ENCODE peak calls at places on chromosomes 11 and 22, in five cellular contexts. O, S, J, C and T are unnamed samples. For H3K4me1, the result is how much of the 10 kb centered on the place peaks cover.

GRCh38 chr22:49689858-49690257 is 137.8 kb downstream of the BRD1 start:
- DNase-seq in O (no peak), J (no peak), S (no peak), C (no peak), T (no peak)

GRCh38 chr22:46352691-46353386 is 17.3 kb downstream of the TRMU start:
- DNase-seq in J (peak), S (peak), C (peak), O (no peak), T (no peak)

GRCh38 chr22:43515411-43515810 is 103.6 kb downstream of the MPPED1 start:
- DNase-seq in S (no peak), C (no peak), O (no peak), J (no peak), T (no peak)

GRCh38 chr22:46812034-46812605 is 49.7 kb downstream of the TBC1D22A start:
- DNase-seq in C (no peak), S (no peak), J (peak), O (no peak), T (no peak)

GRCh38 chr22:39252461-39253391 is 7.9 kb upstream of the PDGFB start:
- DNase-seq in S (no peak), O (no peak), C (no peak), J (no peak), T (no peak)

GRCh38 chr11:121929581-121929980 is 186.4 kb downstream of the BLID start:
- DNase-seq in O (peak), J (no peak), C (peak), S (peak), T (peak)

GRCh38 chr11:122910775-122911174 is 28.2 kb downstream of the JHY start:
- DNase-seq in O (no peak), J (no peak), C (peak), S (no peak), T (no peak)

GRCh38 chr11:120539681-120540369 is 28.3 kb downstream of the GRIK4 start:
- DNase-seq in J (no peak), S (peak), C (peak), O (no peak), T (no peak)

GRCh38 chr22:32308191-32308590 is 49.5 kb upstream of the RFPL3 start:
- DNase-seq in C (no peak), J (no peak), O (no peak), S (no peak), T (peak)

GRCh38 chr22:49303781-49304461 is 523.8 kb downstream of the BRD1 start:
- DNase-seq in S (no peak), C (no peak), O (no peak), J (peak), T (peak)

GRCh38 chr11:61868601-61869476 is 22.5 kb downstream of the FADS3 start:
- DNase-seq in S (no peak), C (no peak), J (no peak), O (no peak), T (no peak)

GRCh38 chr11:61871158-61871597 is 20.2 kb downstream of the FADS3 start:
- DNase-seq in O (peak), S (peak), J (peak), C (peak), T (peak)

GRCh38 chr11:61872935-61873565 is 18.3 kb downstream of the FADS3 start:
- DNase-seq in C (no peak), O (no peak), S (no peak), J (no peak), T (no peak)

GRCh38 chr11:61869636-61870428 is 21.5 kb downstream of the FADS3 start:
- DNase-seq in J (no peak), C (peak), O (no peak), S (no peak), T (peak)

DNA sequence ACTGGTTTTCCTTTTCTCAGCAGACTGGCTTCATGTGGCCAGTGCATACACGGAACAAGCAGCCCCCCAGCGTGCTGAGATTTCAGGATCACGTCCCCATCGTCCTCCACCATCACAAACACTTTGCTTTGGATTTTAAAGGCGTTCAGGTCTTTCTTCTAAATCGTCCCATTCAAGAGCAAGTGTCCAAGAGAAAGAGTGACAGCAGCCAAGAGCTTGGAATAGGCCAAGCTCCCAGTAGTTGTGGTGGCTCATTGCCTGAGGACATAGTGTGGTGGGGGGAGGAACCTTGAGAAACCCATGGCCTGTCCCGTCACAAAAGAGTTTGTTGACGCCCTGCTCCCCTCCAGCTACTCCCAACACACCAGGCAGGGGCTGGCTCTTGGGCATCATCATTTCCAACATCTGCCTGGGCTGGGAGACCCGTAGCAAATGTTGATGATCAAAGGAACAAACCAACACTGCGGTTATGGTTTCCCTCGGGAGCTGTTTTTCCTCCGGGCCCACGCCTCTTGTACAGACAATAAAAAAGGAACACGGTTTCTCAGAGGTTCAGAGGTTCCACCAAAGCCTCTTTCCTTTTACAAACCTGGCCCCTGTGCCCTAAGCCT is 20.8 kb downstream of the FADS3 start:
- DNase-seq in S (no peak), C (peak), J (no peak), O (no peak), T (no peak)
- H3K4me3 ChIP-seq in S (no peak), C (no peak), J (no peak), O (no peak), T (no peak)

DNA sequence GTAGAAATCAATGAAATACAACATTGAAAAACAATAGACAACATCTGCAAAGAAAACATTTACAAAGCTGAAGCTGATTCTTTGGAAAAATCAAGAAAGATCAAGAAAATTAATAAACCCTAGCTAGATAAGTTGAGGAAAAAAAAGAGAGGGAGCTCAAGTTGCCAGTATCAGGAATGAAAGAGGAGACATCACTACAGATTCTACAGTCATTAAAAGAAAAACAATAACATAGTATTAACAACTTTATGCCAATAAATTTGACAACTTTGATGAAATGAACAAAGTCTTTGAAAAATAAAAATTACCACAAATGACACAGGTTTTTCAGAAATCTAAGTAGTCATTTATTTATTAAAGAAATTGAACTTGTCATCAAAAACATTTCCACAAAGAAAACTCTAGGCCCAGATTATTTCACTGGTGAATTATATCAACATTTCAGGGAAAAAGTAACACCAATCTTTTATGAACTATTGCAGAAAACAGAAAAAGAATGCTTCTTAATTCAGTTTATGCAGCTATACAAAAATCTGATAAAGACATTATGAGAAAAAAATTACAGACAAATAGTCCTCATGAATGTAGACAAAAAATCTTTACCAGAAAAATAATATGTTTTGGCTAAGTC is 39.2 kb downstream of the POU2AF1 start:
- DNase-seq in J (no peak), O (no peak), S (no peak), C (no peak), T (no peak)
- H3K4me1 ChIP-seq in J (under half), O (under half), S (under half), C (under half), T (under half)

DNA sequence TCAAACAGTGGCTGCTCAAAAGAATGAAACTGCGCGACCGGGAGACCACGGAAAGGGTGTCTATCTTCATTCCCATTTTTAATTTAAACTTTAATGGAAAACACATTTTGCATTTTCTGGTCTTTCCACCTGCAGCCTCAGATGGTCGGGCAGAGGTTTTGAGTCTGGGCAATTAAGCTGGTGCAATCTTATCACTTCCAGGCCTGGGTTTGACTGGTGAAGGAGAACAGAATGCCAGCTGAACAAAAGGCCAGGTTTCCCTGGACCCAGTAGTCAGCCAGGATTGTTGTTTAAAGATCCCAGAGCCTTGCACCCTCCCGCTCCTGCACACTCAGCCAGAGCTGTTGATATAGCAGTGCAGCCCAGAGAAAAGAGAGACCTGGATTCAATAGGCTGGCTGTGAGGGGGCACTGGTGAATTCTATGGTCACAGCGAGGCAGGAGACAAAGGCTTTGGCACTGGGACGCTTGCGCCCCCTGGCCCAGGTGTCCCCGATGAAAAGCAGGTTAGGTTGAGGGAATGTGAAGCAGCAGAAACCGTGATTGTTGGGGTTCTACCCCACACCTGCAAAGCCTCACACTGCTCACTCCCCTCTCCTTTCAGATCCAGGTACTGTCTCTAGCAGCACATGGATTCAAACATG is 83.6 kb downstream of the FLI1 start:
- DNase-seq in J (no peak), C (no peak), S (no peak), O (no peak), T (no peak)
- TF ChIP-seq CTCF in J (peak), C (no peak), S (peak), O (no peak), T (no peak)

GRCh38 chr22:19959587-19960490 is 18.2 kb upstream of the TXNRD2 start:
- DNase-seq in J (no peak), S (no peak), C (no peak), O (no peak), T (no peak)
- H3K4me3 ChIP-seq in J (peak), S (no peak), C (no peak), O (peak), T (peak)

GRCh38 chr11:94735907-94736306 is 32.2 kb upstream of the AMOTL1 start:
- DNase-seq in S (no peak), C (no peak), J (no peak), O (no peak), T (no peak)
- H3K4me1 ChIP-seq in S (under half), C (under half), J (under half), O (under half), T (under half)